ENCODE peak calls at places on chromosomes 2 and 18, in four cellular contexts. S, O, U and P are unnamed samples.

GRCh38 chr2:38765149-38765548 is 12.9 kb upstream of the GEMIN6 start:
- DNase-seq in S (no peak), O (no peak), U (peak; percentile 25), P (peak; percentile 74)

GRCh38 chr18:76126327-76126726 is 368.7 kb downstream of the ZNF516 start:
- DNase-seq in S (no peak), O (no peak), U (no peak), P (no peak)

GRCh38 chr2:30277582-30277981 is 46.2 kb downstream of the LBH start:
- DNase-seq in S (no peak), O (no peak), U (no peak), P (no peak)

GRCh38 chr18:79645291-79645983 is 34.2 kb upstream of the CTDP1 start:
- DNase-seq in S (no peak), O (no peak), U (no peak), P (no peak)

GRCh38 chr18:7568426-7568825 is 1.3 kb downstream of the PTPRM start:
- DNase-seq in S (no peak), O (no peak), U (peak; percentile 17), P (no peak)

GRCh38 chr2:59691518-59692190 is 861.8 kb downstream of the BCL11A start:
- DNase-seq in S (no peak), O (no peak), U (no peak), P (peak; percentile 53)

GRCh38 chr2:100945433-100945740 is 56.7 kb upstream of the RPL31 start:
- DNase-seq in S (no peak), O (no peak), U (no peak), P (no peak)

GRCh38 chr18:75429975-75430374 is 2.5 kb upstream of the SMIM21 start:
- DNase-seq in S (no peak), O (peak; percentile 47), U (no peak), P (no peak)

GRCh38 chr2:226869371-226869770 is 33.5 kb downstream of the RHBDD1 start:
- DNase-seq in S (no peak), O (no peak), U (no peak), P (no peak)

GRCh38 chr2:156630579-156631337 is 194.6 kb downstream of the GPD2 start:
- DNase-seq in S (no peak), O (no peak), U (no peak), P (no peak)

GRCh38 chr2:110869472-110870446 is 137.4 kb downstream of the ACOXL start:
- DNase-seq in S (no peak), O (no peak), U (peak; percentile 57), P (peak; percentile 65)

GRCh38 chr2:100237770-100238169 is 84.5 kb downstream of the LONRF2 start:
- DNase-seq in S (peak; percentile 40), O (no peak), U (no peak), P (no peak)

GRCh38 chr2:9249036-9249800 is 42.6 kb downstream of the ASAP2 start:
- DNase-seq in S (no peak), O (no peak), U (peak; percentile 48), P (peak; percentile 88)

GRCh38 chr2:105323117-105323516 is 6.4 kb downstream of the TGFBRAP1 start:
- DNase-seq in S (no peak), O (no peak), U (no peak), P (no peak)

GRCh38 chr18:35580748-35581534 is 599 bp upstream of the GALNT1 start:
- DNase-seq in S (no peak), O (peak; percentile 56), U (peak; percentile 56), P (peak; percentile 58)

GRCh38 chr2:203404996-203405395 is 76.8 kb downstream of the ABI2 start:
- DNase-seq in S (no peak), O (no peak), U (peak; percentile 59), P (no peak)

GRCh38 chr2:55862269-55862668 is 61.3 kb downstream of the EFEMP1 start:
- DNase-seq in S (no peak), O (peak; percentile 30), U (peak; percentile 100), P (peak; percentile 83)

GRCh38 chr2:112583497-112584133 is 794 bp upstream of the CHCHD5 start:
- DNase-seq in S (no peak), O (peak; percentile 62), U (peak; percentile 32), P (no peak)

GRCh38 chr2:106157416-106157815 is 36.7 kb downstream of the UXS1 start:
- DNase-seq in S (no peak), O (no peak), U (no peak), P (peak; percentile 77)

GRCh38 chr2:23418056-23418455 is 33.1 kb downstream of the KLHL29 start:
- DNase-seq in S (no peak), O (no peak), U (no peak), P (no peak)

GRCh38 chr18:7637269-7637668 is 70.2 kb downstream of the PTPRM start:
- DNase-seq in S (no peak), O (no peak), U (peak; percentile 33), P (no peak)

GRCh38 chr2:60899230-60899891 is 18.0 kb downstream of the REL start:
- DNase-seq in S (no peak), O (no peak), U (no peak), P (peak; percentile 20)

GRCh38 chr2:241188386-241189092 is at the start of gene ANO7:
- DNase-seq in S (no peak), O (no peak), U (no peak), P (no peak)

GRCh38 chr2:176157499-176158305 is 595 bp downstream of the HOXD3 start:
- DNase-seq in S (no peak), O (peak; percentile 70), U (no peak), P (no peak)

GRCh38 chr18:56709463-56709862 is 58.3 kb downstream of the WDR7 start:
- DNase-seq in S (no peak), O (peak; percentile 71), U (peak; percentile 79), P (peak; percentile 86)

DNA sequence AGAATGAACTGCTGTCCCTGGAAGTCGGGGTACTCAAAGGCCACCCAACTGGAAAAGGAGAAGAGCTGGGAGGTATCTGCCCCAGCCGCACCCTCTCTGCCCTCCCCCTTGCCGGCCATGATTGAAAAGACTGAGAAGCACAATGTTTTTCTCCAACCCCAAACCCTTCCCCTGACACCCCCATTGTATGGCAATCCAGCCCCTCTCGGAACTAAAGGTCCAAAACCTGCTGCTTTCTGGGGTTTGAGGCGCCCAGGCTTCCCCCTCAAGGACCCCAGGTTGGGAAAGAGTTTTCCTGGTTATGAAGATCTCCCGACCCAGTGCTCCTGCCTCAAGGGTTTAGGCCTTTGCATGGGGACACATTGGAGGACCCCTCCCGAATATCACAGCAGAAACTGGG is 1.0 kb downstream of the CRYBA2 start:
- DNase-seq in S (no peak), O (no peak), U (no peak), P (no peak)
- TF ChIP-seq CTCF in S (no peak), O (no peak), U (no peak), P (no peak)

GRCh38 chr2:28620801-28621171 is 124.9 kb downstream of the PLB1 start:
- DNase-seq in S (no peak), O (no peak), U (no peak), P (no peak)

GRCh38 chr2:28621172-28622100 is 125.6 kb downstream of the PLB1 start:
- DNase-seq in S (peak; percentile 94), O (peak; percentile 74), U (peak; percentile 98), P (peak; percentile 92)

GRCh38 chr2:28622101-28622499 is 126.2 kb downstream of the PLB1 start:
- DNase-seq in S (no peak), O (no peak), U (no peak), P (no peak)

GRCh38 chr2:28619213-28620196 is 123.6 kb downstream of the PLB1 start:
- DNase-seq in S (no peak), O (no peak), U (no peak), P (no peak)

DNA sequence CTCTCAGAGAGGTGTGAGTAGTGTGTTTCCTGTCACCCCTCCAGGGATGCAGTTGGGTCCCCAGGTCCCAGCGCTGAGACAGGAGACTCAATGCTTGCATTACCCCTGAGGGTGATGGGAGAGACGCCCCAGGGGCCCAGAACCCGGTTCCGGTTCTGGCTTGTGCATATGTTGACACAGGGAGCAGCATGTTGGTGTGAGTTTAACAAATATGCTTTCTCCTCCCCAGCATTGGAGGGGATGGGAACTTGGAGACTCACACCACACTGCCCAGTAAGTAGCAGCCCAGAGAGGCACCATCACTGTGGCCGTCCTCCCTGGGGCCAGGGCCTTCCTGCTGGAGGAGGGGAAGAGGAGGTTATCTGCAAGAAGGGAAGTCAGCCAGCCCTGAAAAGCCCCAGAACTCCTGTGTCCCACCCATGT is 124.5 kb downstream of the PLB1 start:
- DNase-seq in S (no peak), O (no peak), U (no peak), P (no peak)
- H3K4me1 ChIP-seq in S (no peaks in the 10 kb centered on the region), O (peaks cover 21% of the 10 kb centered on the region), U (peaks cover 11% of the 10 kb centered on the region), P (peaks cover 22% of the 10 kb centered on the region)

GRCh38 chr2:218577482-218578220 is 9.0 kb downstream of the CNOT9 start:
- DNase-seq in S (no peak), O (no peak), U (no peak), P (no peak)
- H3K36me3 ChIP-seq in S (peaks cover 19% of the 10 kb centered on the region), O (peaks cover 37% of the 10 kb centered on the region), U (no peaks in the 10 kb centered on the region), P (peaks cover 14% of the 10 kb centered on the region)

DNA sequence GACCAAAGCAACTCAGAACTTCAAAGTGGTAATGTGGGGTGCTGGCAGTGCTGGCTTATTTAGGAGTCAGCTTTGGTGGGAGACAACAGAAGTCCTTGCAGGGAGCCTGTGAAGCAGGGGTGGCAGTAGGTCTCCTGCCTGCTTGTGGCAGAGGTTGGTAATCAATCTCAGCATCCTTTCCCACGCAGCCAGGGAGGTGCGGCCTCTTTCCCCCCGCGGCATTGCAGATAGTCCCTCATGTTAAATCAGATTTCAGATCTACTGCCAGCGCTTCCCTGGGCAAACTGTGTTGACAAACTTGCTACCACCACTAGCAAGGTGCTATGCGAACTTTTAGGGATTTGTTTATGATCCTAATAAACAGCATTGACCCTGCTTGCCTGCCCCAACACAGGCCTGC is 77.9 kb upstream of the MCFD2 start:
- DNase-seq in S (no peak), O (no peak), U (no peak), P (no peak)
- TF ChIP-seq CTCF in S (no peak), O (no peak), U (no peak), P (no peak)

GRCh38 chr2:239678666-239679296 is 278.0 kb upstream of the HDAC4 start:
- DNase-seq in S (peak; percentile 44), O (no peak), U (no peak), P (no peak)
- H3K4me1 ChIP-seq in S (no peaks in the 10 kb centered on the region), O (no peaks in the 10 kb centered on the region), U (no peaks in the 10 kb centered on the region), P (no peaks in the 10 kb centered on the region)

GRCh38 chr2:217828336-217828735 is 174.5 kb downstream of the TNS1 start:
- DNase-seq in S (no peak), O (no peak), U (no peak), P (no peak)

GRCh38 chr2:217829420-217829819 is 173.4 kb downstream of the TNS1 start:
- DNase-seq in S (no peak), O (no peak), U (no peak), P (no peak)

GRCh38 chr2:217831306-217831705 is 171.5 kb downstream of the TNS1 start:
- DNase-seq in S (no peak), O (no peak), U (no peak), P (no peak)

GRCh38 chr2:217830807-217831206 is 172.0 kb downstream of the TNS1 start:
- DNase-seq in S (no peak), O (no peak), U (no peak), P (no peak)

DNA sequence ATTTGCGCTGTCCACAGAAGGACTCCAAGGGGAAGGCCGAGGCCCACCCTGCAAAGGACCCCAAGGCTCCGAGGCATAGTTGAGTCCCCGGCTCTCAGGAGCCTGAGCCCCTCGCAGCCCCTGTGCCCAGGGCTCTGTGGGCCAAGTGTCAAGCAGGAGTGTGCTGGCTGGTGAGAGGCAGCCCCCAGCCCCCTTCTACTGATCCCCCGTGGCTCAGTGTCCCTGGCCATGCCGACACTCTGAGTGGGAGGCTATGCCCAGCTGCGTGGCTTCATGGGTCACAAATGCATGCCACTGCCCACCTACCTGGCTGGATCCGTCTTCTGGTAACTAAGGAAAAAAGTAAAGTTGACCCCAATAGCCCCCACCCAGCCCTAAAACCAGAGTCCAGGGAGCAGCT is 172.7 kb downstream of the TNS1 start:
- DNase-seq in S (no peak), O (no peak), U (no peak), P (no peak)
- H3K36me3 ChIP-seq in S (peaks cover 90% of the 10 kb centered on the region), O (peaks cover 24% of the 10 kb centered on the region), U (peaks cover 17% of the 10 kb centered on the region), P (no peaks in the 10 kb centered on the region)

GRCh38 chr2:188983427-188984101 is 9.4 kb downstream of the COL3A1 start:
- DNase-seq in S (no peak), O (no peak), U (peak; percentile 93), P (no peak)
- TF ChIP-seq CTCF in S (peak; percentile 50), O (peak; percentile 22), U (peak; percentile 53), P (peak; percentile 36)